ENCODE peak calls at places on chromosomes 5 and 9, in four cellular contexts. G is HTR-8/SVneo; L is GM12865; S is activated CD4-positive, alpha-beta T cell treated with anti-CD3 and anti-CD28 coated beads, Interleukin-2, amount 50 U/mL, for 4 hours. D is an unnamed sample.

GRCh38 chr5:107431998-107432397 is 238.7 kb downstream of the EFNA5 start:
- DNase-seq in S (no peak), L (no peak), G (no peak), D (no peak)

GRCh38 chr5:10550222-10550995 is 13.5 kb upstream of the ANKRD33B start:
- DNase-seq in S (no peak), L (no peak), G (no peak), D (no peak)

GRCh38 chr5:80865547-80865946 is 94.6 kb upstream of the RASGRF2 start:
- DNase-seq in L (no peak), S (no peak), G (no peak), D (no peak)

GRCh38 chr5:39052141-39052540 is 22.1 kb downstream of the RICTOR start:
- DNase-seq in S (no peak), L (no peak), G (no peak), D (no peak)

GRCh38 chr5:12659675-12660074 is 755.4 kb upstream of the CTNND2 start:
- DNase-seq in L (no peak), G (no peak), S (no peak), D (no peak)

GRCh38 chr5:143887901-143888648 is 76.1 kb downstream of the HMHB1 start:
- DNase-seq in L (no peak), S (no peak), G (peak), D (peak)

GRCh38 chr5:1297243-1297642 is 2.4 kb upstream of the TERT start:
- DNase-seq in L (no peak), G (no peak), S (no peak), D (no peak)

GRCh38 chr5:55030220-55030619 is 6.2 kb downstream of the GZMK start:
- DNase-seq in L (no peak), G (no peak), S (no peak), D (no peak)

GRCh38 chr5:179403426-179404147 is 58.3 kb upstream of the ADAMTS2 start:
- DNase-seq in S (no peak), L (no peak), G (no peak), D (no peak)

GRCh38 chr9:81849631-81850259 is 78.5 kb upstream of the SPATA31D4 start:
- DNase-seq in S (no peak), L (no peak), G (no peak), D (no peak)

GRCh38 chr9:112075009-112075378 is 100.1 kb downstream of the SUSD1 start:
- DNase-seq in G (no peak), S (no peak), L (no peak), D (no peak)

GRCh38 chr5:55600536-55601208 is 65.9 kb upstream of the PLPP1 start:
- DNase-seq in G (no peak), L (no peak), S (no peak), D (no peak)

GRCh38 chr5:7391215-7391614 is 4.7 kb upstream of the ADCY2 start:
- DNase-seq in L (no peak), G (no peak), S (no peak), D (no peak)

D was measured in T1000.